ENCODE peak calls at places on chromosomes 13 and 19, in ten cellular contexts. One of them, this sample, is unnamed.

GRCh38 chr19:9161427-9161826 is 17.4 kb upstream of the OR7D2 start:
- DNase-seq in endothelial cell of umbilical vein: no peak
- DNase-seq in RWPE1: no peak
- DNase-seq in breast epithelium: no peak
- DNase-seq in left ventricle myocardium inferior: no peak
- DNase-seq in hepatocyte: no peak
- DNase-seq in thoracic aorta: no peak
- DNase-seq in tibial nerve: no peak
- DNase-seq in naive thymus-derived CD4-positive, alpha-beta T cell: no peak
- DNase-seq in heart left ventricle: no peak
- DNase-seq in this sample: no peak

GRCh38 chr13:37878921-37879320 is 9.3 kb upstream of the TRPC4 start:
- DNase-seq in endothelial cell of umbilical vein: no peak
- DNase-seq in RWPE1: no peak
- DNase-seq in breast epithelium: no peak
- DNase-seq in left ventricle myocardium inferior: no peak
- DNase-seq in hepatocyte: no peak
- DNase-seq in thoracic aorta: no peak
- DNase-seq in tibial nerve: no peak
- DNase-seq in naive thymus-derived CD4-positive, alpha-beta T cell: no peak
- DNase-seq in heart left ventricle: no peak
- DNase-seq in this sample: no peak

GRCh38 chr19:42355896-42356295 is 30.5 kb downstream of the MEGF8 start:
- DNase-seq in endothelial cell of umbilical vein: no peak
- DNase-seq in RWPE1: no peak
- DNase-seq in breast epithelium: no peak
- DNase-seq in left ventricle myocardium inferior: no peak
- DNase-seq in hepatocyte: no peak
- DNase-seq in thoracic aorta: no peak
- DNase-seq in tibial nerve: no peak
- DNase-seq in naive thymus-derived CD4-positive, alpha-beta T cell: no peak
- DNase-seq in heart left ventricle: no peak
- DNase-seq in this sample: no peak

GRCh38 chr19:15195987-15196682 is 4.7 kb downstream of the NOTCH3 start:
- DNase-seq in endothelial cell of umbilical vein: no peak
- DNase-seq in RWPE1: peak
- DNase-seq in breast epithelium: peak
- DNase-seq in left ventricle myocardium inferior: no peak
- DNase-seq in hepatocyte: peak
- DNase-seq in thoracic aorta: no peak
- DNase-seq in tibial nerve: no peak
- DNase-seq in naive thymus-derived CD4-positive, alpha-beta T cell: no peak
- DNase-seq in heart left ventricle: no peak
- DNase-seq in this sample: no peak

GRCh38 chr19:53961523-53962345 is 1.0 kb upstream of the CACNG8 start:
- DNase-seq in endothelial cell of umbilical vein: no peak
- DNase-seq in RWPE1: no peak
- DNase-seq in breast epithelium: no peak
- DNase-seq in left ventricle myocardium inferior: no peak
- DNase-seq in hepatocyte: no peak
- DNase-seq in thoracic aorta: no peak
- DNase-seq in tibial nerve: no peak
- DNase-seq in naive thymus-derived CD4-positive, alpha-beta T cell: no peak
- DNase-seq in heart left ventricle: no peak
- DNase-seq in this sample: no peak

GRCh38 chr19:48477696-48478338 is 8.6 kb downstream of the CYTH2 start:
- DNase-seq in endothelial cell of umbilical vein: no peak
- DNase-seq in RWPE1: no peak
- DNase-seq in breast epithelium: no peak
- DNase-seq in left ventricle myocardium inferior: no peak
- DNase-seq in hepatocyte: no peak
- DNase-seq in thoracic aorta: no peak
- DNase-seq in tibial nerve: no peak
- DNase-seq in naive thymus-derived CD4-positive, alpha-beta T cell: no peak
- DNase-seq in heart left ventricle: no peak
- DNase-seq in this sample: no peak

GRCh38 chr13:49527123-49527522 is 31.4 kb downstream of the PHF11 start:
- DNase-seq in endothelial cell of umbilical vein: no peak
- DNase-seq in RWPE1: no peak
- DNase-seq in breast epithelium: no peak
- DNase-seq in left ventricle myocardium inferior: peak
- DNase-seq in hepatocyte: no peak
- DNase-seq in thoracic aorta: no peak
- DNase-seq in tibial nerve: no peak
- DNase-seq in naive thymus-derived CD4-positive, alpha-beta T cell: no peak
- DNase-seq in heart left ventricle: peak
- DNase-seq in this sample: no peak

GRCh38 chr19:2089001-2089711 is 7.0 kb downstream of the MOB3A start:
- DNase-seq in endothelial cell of umbilical vein: peak
- DNase-seq in RWPE1: peak
- DNase-seq in breast epithelium: peak
- DNase-seq in left ventricle myocardium inferior: no peak
- DNase-seq in hepatocyte: no peak
- DNase-seq in thoracic aorta: no peak
- DNase-seq in tibial nerve: no peak
- DNase-seq in naive thymus-derived CD4-positive, alpha-beta T cell: no peak
- DNase-seq in heart left ventricle: no peak
- DNase-seq in this sample: no peak

GRCh38 chr13:99250977-99251825 is 7.0 kb downstream of the GPR18 start:
- DNase-seq in endothelial cell of umbilical vein: no peak
- DNase-seq in RWPE1: no peak
- DNase-seq in breast epithelium: no peak
- DNase-seq in left ventricle myocardium inferior: no peak
- DNase-seq in hepatocyte: no peak
- DNase-seq in thoracic aorta: no peak
- DNase-seq in tibial nerve: no peak
- DNase-seq in naive thymus-derived CD4-positive, alpha-beta T cell: no peak
- DNase-seq in heart left ventricle: no peak
- DNase-seq in this sample: no peak

DNA sequence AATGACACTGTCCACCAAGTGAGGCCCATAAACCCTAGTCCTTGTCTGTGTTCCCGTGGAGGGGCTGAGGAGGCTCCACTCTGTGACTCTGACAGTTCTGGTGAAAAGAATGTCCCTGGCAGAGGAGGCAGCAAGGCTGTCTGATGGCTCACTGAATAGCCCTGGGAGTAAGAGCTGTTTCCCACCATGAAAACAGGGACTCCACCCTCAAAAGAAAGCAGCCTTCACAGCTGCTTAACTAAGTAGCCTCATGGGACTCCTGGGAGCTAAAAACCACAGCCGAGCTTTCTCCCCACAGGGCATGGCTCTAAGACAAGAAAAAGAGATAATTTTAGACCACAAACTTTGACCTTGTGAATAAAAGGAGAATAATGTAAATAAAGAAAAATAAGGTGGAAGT is 135.1 kb upstream of the FRY start:
- DNase-seq in endothelial cell of umbilical vein: no peak
- DNase-seq in RWPE1: no peak
- DNase-seq in breast epithelium: no peak
- DNase-seq in left ventricle myocardium inferior: peak
- DNase-seq in hepatocyte: no peak
- DNase-seq in thoracic aorta: no peak
- DNase-seq in tibial nerve: no peak
- DNase-seq in naive thymus-derived CD4-positive, alpha-beta T cell: no peak
- DNase-seq in heart left ventricle: peak
- DNase-seq in this sample: no peak
- H3K27ac ChIP-seq in endothelial cell of umbilical vein: no peak
- H3K27ac ChIP-seq in RWPE1: no peak
- H3K27ac ChIP-seq in breast epithelium: no peak
- H3K27ac ChIP-seq in left ventricle myocardium inferior: peak
- H3K27ac ChIP-seq in hepatocyte: no peak
- H3K27ac ChIP-seq in thoracic aorta: peak
- H3K27ac ChIP-seq in tibial nerve: peak
- H3K27ac ChIP-seq in naive thymus-derived CD4-positive, alpha-beta T cell: no peak
- H3K27ac ChIP-seq in heart left ventricle: peak
- H3K27ac ChIP-seq in this sample: no peak

DNA sequence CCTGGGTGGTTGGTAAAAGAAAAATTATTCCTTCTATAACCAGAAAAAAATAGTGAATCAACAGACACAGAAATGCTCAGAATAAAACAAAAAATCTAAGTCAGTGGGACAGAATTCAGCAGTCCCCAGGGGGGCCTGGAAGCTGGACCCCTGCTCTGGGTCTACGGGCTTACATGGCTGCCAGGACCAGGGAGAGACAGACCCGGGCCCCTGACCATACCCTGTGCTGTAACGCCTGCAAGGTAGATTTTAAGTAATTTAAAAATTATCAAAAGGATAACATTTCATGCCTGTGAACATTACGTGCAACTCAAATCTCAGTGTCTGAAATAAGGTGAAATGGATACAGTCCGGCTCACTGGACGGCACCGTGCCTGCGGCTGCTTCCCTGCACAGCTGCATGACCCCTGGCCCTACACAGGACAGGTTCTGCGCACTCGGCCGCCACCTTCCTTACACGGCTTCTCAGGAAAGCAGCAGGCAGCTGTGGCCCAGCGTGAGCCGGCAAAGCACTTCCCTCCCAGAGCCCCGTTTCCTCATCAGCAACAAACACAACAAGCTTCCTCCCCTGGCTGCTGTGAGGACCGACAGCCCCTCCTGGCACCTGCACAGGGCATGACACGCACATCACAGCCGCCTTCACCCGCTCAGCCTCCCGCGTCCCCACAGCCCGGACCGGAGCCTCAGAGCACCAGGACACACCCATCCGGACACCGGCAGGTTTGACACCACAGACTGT is 22.2 kb downstream of the RASA3 start:
- DNase-seq in endothelial cell of umbilical vein: peak
- DNase-seq in RWPE1: no peak
- DNase-seq in breast epithelium: no peak
- DNase-seq in left ventricle myocardium inferior: no peak
- DNase-seq in hepatocyte: no peak
- DNase-seq in thoracic aorta: no peak
- DNase-seq in tibial nerve: peak
- DNase-seq in naive thymus-derived CD4-positive, alpha-beta T cell: peak
- DNase-seq in heart left ventricle: no peak
- DNase-seq in this sample: no peak
- H3K27ac ChIP-seq in endothelial cell of umbilical vein: peak
- H3K27ac ChIP-seq in RWPE1: peak
- H3K27ac ChIP-seq in breast epithelium: peak
- H3K27ac ChIP-seq in left ventricle myocardium inferior: peak
- H3K27ac ChIP-seq in hepatocyte: no peak
- H3K27ac ChIP-seq in thoracic aorta: no peak
- H3K27ac ChIP-seq in tibial nerve: peak
- H3K27ac ChIP-seq in naive thymus-derived CD4-positive, alpha-beta T cell: peak
- H3K27ac ChIP-seq in heart left ventricle: no peak
- H3K27ac ChIP-seq in this sample: no peak

DNA sequence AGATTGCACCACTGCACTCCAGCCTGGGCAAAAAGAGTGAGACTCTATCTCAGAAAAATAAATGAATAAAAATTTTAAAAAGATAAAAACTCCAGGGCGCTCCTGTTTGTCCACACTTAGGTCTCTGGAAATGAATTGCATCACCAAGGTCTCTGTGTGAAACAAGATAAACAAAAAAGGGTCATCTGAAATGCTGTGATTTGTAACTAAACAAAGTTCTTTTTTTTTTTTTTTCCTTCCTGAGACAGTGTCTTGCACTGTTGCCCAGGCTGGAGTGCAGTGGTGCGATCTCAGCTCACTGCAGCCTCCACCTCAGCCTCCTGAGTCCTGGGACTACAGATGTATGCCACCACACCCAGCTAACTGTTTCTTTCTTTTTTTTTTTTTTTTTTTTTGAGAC is 11.5 kb downstream of the FZR1 start:
- DNase-seq in endothelial cell of umbilical vein: no peak
- DNase-seq in RWPE1: no peak
- DNase-seq in breast epithelium: no peak
- DNase-seq in left ventricle myocardium inferior: no peak
- DNase-seq in hepatocyte: no peak
- DNase-seq in thoracic aorta: no peak
- DNase-seq in tibial nerve: no peak
- DNase-seq in naive thymus-derived CD4-positive, alpha-beta T cell: no peak
- DNase-seq in heart left ventricle: no peak
- DNase-seq in this sample: no peak
- H3K27ac ChIP-seq in endothelial cell of umbilical vein: no peak
- H3K27ac ChIP-seq in RWPE1: peak
- H3K27ac ChIP-seq in breast epithelium: no peak
- H3K27ac ChIP-seq in left ventricle myocardium inferior: no peak
- H3K27ac ChIP-seq in hepatocyte: no peak
- H3K27ac ChIP-seq in thoracic aorta: no peak
- H3K27ac ChIP-seq in tibial nerve: no peak
- H3K27ac ChIP-seq in naive thymus-derived CD4-positive, alpha-beta T cell: no peak
- H3K27ac ChIP-seq in heart left ventricle: no peak
- H3K27ac ChIP-seq in this sample: no peak

GRCh38 chr19:741506-742131 is 9.3 kb upstream of the MISP start:
- DNase-seq in endothelial cell of umbilical vein: no peak
- DNase-seq in RWPE1: no peak
- DNase-seq in breast epithelium: no peak
- DNase-seq in left ventricle myocardium inferior: no peak
- DNase-seq in hepatocyte: no peak
- DNase-seq in thoracic aorta: no peak
- DNase-seq in tibial nerve: no peak
- DNase-seq in naive thymus-derived CD4-positive, alpha-beta T cell: peak
- DNase-seq in heart left ventricle: no peak
- DNase-seq in this sample: no peak

GRCh38 chr19:742540-743075 is 8.3 kb upstream of the MISP start:
- DNase-seq in endothelial cell of umbilical vein: no peak
- DNase-seq in RWPE1: no peak
- DNase-seq in breast epithelium: no peak
- DNase-seq in left ventricle myocardium inferior: no peak
- DNase-seq in hepatocyte: no peak
- DNase-seq in thoracic aorta: no peak
- DNase-seq in tibial nerve: no peak
- DNase-seq in naive thymus-derived CD4-positive, alpha-beta T cell: no peak
- DNase-seq in heart left ventricle: no peak
- DNase-seq in this sample: no peak

GRCh38 chr19:739998-740715 is 10.8 kb upstream of the MISP start:
- DNase-seq in endothelial cell of umbilical vein: no peak
- DNase-seq in RWPE1: no peak
- DNase-seq in breast epithelium: no peak
- DNase-seq in left ventricle myocardium inferior: no peak
- DNase-seq in hepatocyte: no peak
- DNase-seq in thoracic aorta: no peak
- DNase-seq in tibial nerve: no peak
- DNase-seq in naive thymus-derived CD4-positive, alpha-beta T cell: no peak
- DNase-seq in heart left ventricle: no peak
- DNase-seq in this sample: no peak

GRCh38 chr19:746208-746819 is 4.6 kb upstream of the MISP start:
- DNase-seq in endothelial cell of umbilical vein: no peak
- DNase-seq in RWPE1: no peak
- DNase-seq in breast epithelium: no peak
- DNase-seq in left ventricle myocardium inferior: no peak
- DNase-seq in hepatocyte: no peak
- DNase-seq in thoracic aorta: no peak
- DNase-seq in tibial nerve: no peak
- DNase-seq in naive thymus-derived CD4-positive, alpha-beta T cell: no peak
- DNase-seq in heart left ventricle: no peak
- DNase-seq in this sample: no peak

DNA sequence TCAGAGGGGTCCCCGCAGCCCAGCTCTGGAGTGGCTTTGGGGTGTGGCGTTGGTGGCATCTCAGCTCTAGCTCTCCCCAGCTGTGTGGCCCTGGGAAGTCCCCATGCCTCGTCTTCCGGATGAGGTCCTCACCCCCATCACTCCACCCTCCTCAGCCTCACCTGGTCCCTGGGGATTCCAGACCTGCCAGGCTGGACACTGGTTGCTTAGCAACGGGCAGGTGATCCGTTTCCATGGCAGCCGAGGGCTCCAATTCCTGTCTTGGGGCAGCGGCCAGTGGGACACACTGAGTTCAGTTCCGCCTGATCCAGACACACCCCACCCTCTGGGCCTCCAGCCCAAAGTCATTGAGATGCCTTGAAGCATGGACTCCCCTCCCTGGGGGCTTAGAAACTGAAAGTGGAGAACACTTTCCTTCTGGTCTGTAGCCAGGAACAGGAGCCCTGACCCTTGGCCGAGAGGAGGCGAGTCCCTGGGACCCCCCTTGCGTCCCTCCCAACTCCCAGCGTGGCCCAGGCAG is 7.7 kb upstream of the MISP start:
- DNase-seq in endothelial cell of umbilical vein: no peak
- DNase-seq in RWPE1: no peak
- DNase-seq in breast epithelium: no peak
- DNase-seq in left ventricle myocardium inferior: peak
- DNase-seq in hepatocyte: peak
- DNase-seq in thoracic aorta: no peak
- DNase-seq in tibial nerve: no peak
- DNase-seq in naive thymus-derived CD4-positive, alpha-beta T cell: no peak
- DNase-seq in heart left ventricle: no peak
- DNase-seq in this sample: no peak
- H3K27ac ChIP-seq in endothelial cell of umbilical vein: no peak
- H3K27ac ChIP-seq in RWPE1: peak
- H3K27ac ChIP-seq in breast epithelium: no peak
- H3K27ac ChIP-seq in left ventricle myocardium inferior: no peak
- H3K27ac ChIP-seq in hepatocyte: peak
- H3K27ac ChIP-seq in thoracic aorta: no peak
- H3K27ac ChIP-seq in tibial nerve: no peak
- H3K27ac ChIP-seq in naive thymus-derived CD4-positive, alpha-beta T cell: no peak
- H3K27ac ChIP-seq in heart left ventricle: no peak
- H3K27ac ChIP-seq in this sample: no peak